ENCODE peak calls at places on chromosomes 4 and X, in nine cellular contexts. D is right cardiac atrium; Q is activated CD4-positive, alpha-beta T cell treated with anti-CD3 and anti-CD28 coated beads, Interleukin-2, amount 50 U/mL, for 1 hour; L is epithelial cell of prostate; C is germinal center; W is H7; A is SK-N-SH; B is upper lobe of right lung; F is mesothelial cell of epicardium. O is an unnamed sample.

GRCh38 chrX:102765217-102765616 is 44.7 kb downstream of the GPRASP3 start:
- DNase-seq in C (no peak), Q (no peak), B (no peak), L (no peak), W (no peak), D (peak; percentile 35), F (no peak), A (no peak), O (no peak)

GRCh38 chr4:176767183-176767582 is 25.5 kb downstream of the VEGFC start:
- DNase-seq in F (no peak), Q (no peak), L (no peak), A (no peak), C (no peak), B (no peak), D (no peak), W (no peak), O (no peak)

GRCh38 chrX:10062352-10062751 is 94.4 kb upstream of the CLCN4 start:
- DNase-seq in F (no peak), L (no peak), A (no peak), C (no peak), Q (no peak), D (no peak), W (no peak), B (no peak), O (no peak)

GRCh38 chr4:136664988-136665387 is 867.3 kb downstream of the PCDH18 start:
- DNase-seq in D (no peak), L (no peak), Q (no peak), A (no peak), W (no peak), F (no peak), C (no peak), B (no peak), O (no peak)

GRCh38 chrX:57453901-57454300 is 137.9 kb upstream of the ZXDB start:
- DNase-seq in D (no peak), L (no peak), F (no peak), A (peak; percentile 3), C (peak; percentile 3), Q (peak; percentile 0), B (no peak), W (peak; percentile 4), O (peak; percentile 29)

GRCh38 chr4:34105311-34105710 is 2139.0 kb downstream of the ARAP2 start:
- DNase-seq in D (no peak), F (no peak), C (no peak), A (no peak), B (no peak), L (no peak), Q (no peak), W (no peak), O (no peak)

GRCh38 chrX:136065044-136065671 is 79.9 kb downstream of the SLC9A6 start:
- DNase-seq in Q (peak; percentile 14), B (no peak), C (no peak), D (peak; percentile 33), W (no peak), F (no peak), L (no peak), A (no peak), O (no peak)

GRCh38 chr4:77156912-77157858 is at the start of gene CCNG2:
- DNase-seq in B (peak; percentile 90), W (peak; percentile 88), A (peak; percentile 84), D (peak; percentile 88), Q (peak; percentile 78), C (peak; percentile 77), L (peak; percentile 60), F (peak; percentile 86), O (peak; percentile 58)

GRCh38 chr4:152727784-152728183 is 48.0 kb upstream of the TMEM154 start:
- DNase-seq in L (no peak), W (no peak), Q (no peak), C (no peak), D (no peak), F (no peak), B (no peak), A (no peak), O (no peak)

GRCh38 chrX:142052238-142052637 is 148.5 kb downstream of the MAGEC1 start:
- DNase-seq in Q (no peak), B (no peak), D (no peak), C (no peak), F (no peak), W (no peak), A (no peak), L (no peak), O (no peak)

GRCh38 chrX:103776586-103776985 is at the start of gene PLP1:
- DNase-seq in C (no peak), D (no peak), B (no peak), A (no peak), W (no peak), F (no peak), L (no peak), Q (no peak), O (no peak)

GRCh38 chrX:133921764-133922389 is 63.5 kb downstream of the GPC3 start:
- DNase-seq in C (peak; percentile 30), W (peak; percentile 50), A (peak; percentile 16), D (peak; percentile 20), Q (peak; percentile 11), F (no peak), L (no peak), B (peak; percentile 64), O (peak; percentile 22)

GRCh38 chr4:61994036-61994435 is 793.9 kb downstream of the ADGRL3 start:
- DNase-seq in D (no peak), F (no peak), C (no peak), Q (no peak), W (no peak), A (no peak), B (no peak), L (no peak), O (no peak)

GRCh38 chr4:40672528-40673522 is 43.2 kb upstream of the RBM47 start:
- DNase-seq in Q (no peak), C (no peak), W (peak; percentile 43), L (peak; percentile 99), A (no peak), F (no peak), D (peak; percentile 20), B (peak; percentile 68), O (peak; percentile 27)

GRCh38 chrX:70042399-70043371 is 7.1 kb downstream of the AWAT2 start:
- DNase-seq in Q (no peak), F (no peak), A (no peak), L (peak; percentile 45), W (no peak), C (no peak), B (no peak), D (no peak), O (no peak)

GRCh38 chr4:140048419-140049022 is 105.5 kb downstream of the MAML3 start:
- DNase-seq in Q (no peak), C (no peak), D (no peak), W (no peak), B (no peak), A (no peak), L (no peak), F (no peak), O (no peak)

GRCh38 chr4:155999743-156000142 is 46.1 kb upstream of the CTSO start:
- DNase-seq in C (no peak), Q (no peak), W (peak; percentile 51), A (no peak), B (no peak), L (no peak), D (no peak), F (no peak), O (no peak)

GRCh38 chrX:56798866-56799864 is 70.1 kb downstream of the NBDY start:
- DNase-seq in C (no peak), Q (no peak), W (peak; percentile 12), L (no peak), B (peak; percentile 32), D (no peak), A (peak; percentile 48), F (no peak), O (peak; percentile 31)

GRCh38 chrX:70485466-70485865 is 40.8 kb downstream of the DLG3 start:
- DNase-seq in W (no peak), F (no peak), D (no peak), B (no peak), A (no peak), C (no peak), L (no peak), Q (no peak), O (no peak)

GRCh38 chrX:46792826-46793195 is 33.9 kb upstream of the SLC9A7 start:
- DNase-seq in F (no peak), D (no peak), Q (no peak), A (no peak), C (no peak), W (no peak), B (no peak), L (no peak), O (no peak)

GRCh38 chr4:52914051-52914605 is 52.0 kb downstream of the RASL11B start:
- DNase-seq in A (no peak), W (no peak), Q (no peak), L (no peak), C (no peak), B (no peak), D (no peak), F (no peak), O (no peak)

GRCh38 chrX:50638123-50638522 is 167.5 kb upstream of the DGKK start:
- DNase-seq in Q (no peak), A (no peak), D (peak; percentile 78), W (no peak), F (no peak), L (no peak), C (no peak), B (peak; percentile 63), O (no peak)

GRCh38 chr4:76624271-76624681 is 189.2 kb downstream of the SHROOM3 start:
- DNase-seq in D (no peak), W (no peak), A (no peak), C (no peak), Q (no peak), L (no peak), B (no peak), F (no peak), O (no peak)

GRCh38 chr4:174398728-174399127 is 115.0 kb downstream of the CEP44 start:
- DNase-seq in W (no peak), B (no peak), C (no peak), Q (no peak), D (no peak), F (no peak), L (no peak), A (no peak), O (no peak)

GRCh38 chrX:65821721-65822496 is 154.5 kb downstream of the MSN start:
- DNase-seq in B (peak; percentile 68), L (no peak), A (no peak), C (no peak), W (peak; percentile 6), Q (peak; percentile 29), D (peak; percentile 27), F (no peak), O (peak; percentile 22)

GRCh38 chr4:2251073-2251794 is 9.3 kb upstream of the HAUS3 start:
- DNase-seq in C (no peak), F (no peak), Q (no peak), W (peak; percentile 37), L (no peak), B (peak; percentile 57), A (peak; percentile 28), D (peak; percentile 13), O (no peak)

GRCh38 chrX:50838820-50839600 is 25.0 kb upstream of the SHROOM4 start:
- DNase-seq in W (no peak), Q (no peak), B (no peak), F (no peak), A (no peak), D (no peak), C (no peak), L (no peak), O (no peak)

GRCh38 chr4:175511861-175512260 is 300.2 kb downstream of the GPM6A start:
- DNase-seq in F (no peak), D (no peak), B (no peak), A (no peak), W (no peak), C (no peak), L (no peak), Q (no peak), O (no peak)

O was measured in naive thymus-derived CD4-positive, alpha-beta T cell.